ENCODE peak calls at places on chromosomes 7 and 10, in four cellular contexts. E, A, R and T are unnamed samples.

GRCh38 chr7:135837675-135838074 is 89.1 kb upstream of the FAM180A start:
- DNase-seq in E (no peak), A (no peak), R (no peak), T (no peak)

GRCh38 chr10:62390497-62391176 is 16.5 kb downstream of the ZNF365 start:
- DNase-seq in E (no peak), A (no peak), R (no peak), T (no peak)

GRCh38 chr7:84700563-84701370 is 486.1 kb downstream of the SEMA3D start:
- DNase-seq in E (no peak), A (no peak), R (no peak), T (no peak)

GRCh38 chr7:134703781-134704180 is 57.1 kb downstream of the BPGM start:
- DNase-seq in E (no peak), A (no peak), R (no peak), T (peak)

GRCh38 chr10:131231965-131232541 is 79.5 kb downstream of the TCERG1L start:
- DNase-seq in E (no peak), A (no peak), R (no peak), T (no peak)

GRCh38 chr10:102642553-102643345 is 1.5 kb upstream of the TRIM8 start:
- DNase-seq in E (peak), A (peak), R (peak), T (no peak)

GRCh38 chr7:156836443-156836842 is 56.5 kb downstream of the LMBR1 start:
- DNase-seq in E (no peak), A (no peak), R (no peak), T (no peak)

GRCh38 chr7:106058925-106059324 is 53.2 kb downstream of the SYPL1 start:
- DNase-seq in E (no peak), A (no peak), R (peak), T (no peak)

GRCh38 chr10:78475501-78475900 is 441.8 kb downstream of the RPS24 start:
- DNase-seq in E (no peak), A (no peak), R (no peak), T (no peak)

GRCh38 chr7:47651355-47652317 is 69.7 kb upstream of the TNS3 start:
- DNase-seq in E (no peak), A (peak), R (no peak), T (peak)

GRCh38 chr10:17736223-17736622 is 15.8 kb upstream of the TMEM236 start:
- DNase-seq in E (no peak), A (no peak), R (peak), T (no peak)

GRCh38 chr10:17733620-17734019 is 18.4 kb upstream of the TMEM236 start:
- DNase-seq in E (no peak), A (no peak), R (no peak), T (no peak)

GRCh38 chr10:17735166-17735941 is 16.6 kb upstream of the TMEM236 start:
- DNase-seq in E (no peak), A (peak), R (no peak), T (no peak)

GRCh38 chr10:17737021-17737965 is 14.7 kb upstream of the TMEM236 start:
- DNase-seq in E (no peak), A (peak), R (peak), T (peak)

DNA sequence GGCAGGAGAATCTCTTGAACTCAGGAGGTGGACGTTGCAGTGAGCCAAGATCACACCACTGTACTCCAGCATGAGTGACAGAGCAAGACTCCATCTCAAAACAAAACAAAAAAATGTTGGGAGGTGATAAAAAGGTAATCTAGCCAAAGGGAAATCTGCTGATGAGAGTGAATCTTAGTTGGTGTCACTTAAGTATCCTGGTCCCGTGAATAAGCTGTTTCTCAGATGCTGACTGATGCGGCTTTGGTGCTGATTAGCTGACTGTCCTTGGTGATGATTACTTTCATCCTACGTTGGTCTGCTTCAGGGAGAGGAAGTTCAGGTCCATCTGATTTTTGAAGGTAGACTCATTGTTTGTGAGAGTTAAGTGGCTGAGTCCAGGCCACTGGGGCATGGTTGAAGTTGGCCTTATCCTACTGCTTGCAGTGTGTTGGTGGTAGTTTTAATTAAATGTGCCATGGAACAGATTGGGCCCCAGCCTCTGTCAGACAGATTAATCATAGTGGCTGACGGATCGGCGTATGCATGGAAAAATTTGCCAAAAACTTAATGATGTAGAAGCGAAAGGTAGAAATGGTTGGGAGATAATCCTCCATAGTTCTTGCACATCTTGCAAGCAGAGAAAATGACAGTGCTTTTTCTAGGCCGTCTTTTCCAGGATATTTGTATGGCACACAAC is 17.4 kb upstream of the TMEM236 start:
- DNase-seq in E (no peak), A (no peak), R (no peak), T (no peak)
- H2AFZ ChIP-seq in E (no peak), A (no peak), R (no peak), T (no peak)

DNA sequence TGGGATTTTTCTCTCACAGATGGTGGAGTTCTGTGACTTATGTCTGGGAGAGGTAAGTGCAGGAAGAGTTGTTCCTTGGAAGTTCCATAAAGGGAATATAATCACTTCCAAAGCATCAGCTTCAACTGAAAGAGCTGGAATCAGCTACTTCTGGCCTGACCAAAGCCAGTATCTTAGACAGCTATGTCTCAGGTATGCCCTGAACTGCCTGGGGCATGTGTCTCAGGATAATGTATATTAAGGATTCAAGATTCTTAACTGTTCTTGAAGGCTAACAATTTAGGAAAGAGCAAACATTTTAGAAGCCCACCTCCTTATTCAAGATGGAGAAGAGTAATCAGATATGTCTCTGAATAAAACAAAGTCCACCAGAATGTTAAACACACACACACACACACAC is 12.4 kb upstream of the NOBOX start:
- DNase-seq in E (no peak), A (no peak), R (no peak), T (no peak)
- H2AFZ ChIP-seq in E (no peak), A (no peak), R (no peak), T (no peak)

GRCh38 chr10:85643171-85643838 is 723.3 kb downstream of the GRID1 start:
- DNase-seq in E (no peak), A (no peak), R (no peak), T (no peak)
- H2AFZ ChIP-seq in E (no peak), A (peak), R (no peak), T (no peak)

GRCh38 chr10:6811153-6811552 is 231.1 kb upstream of the PRKCQ start:
- DNase-seq in E (no peak), A (no peak), R (no peak), T (no peak)

GRCh38 chr10:6819301-6819700 is 239.2 kb upstream of the PRKCQ start:
- DNase-seq in E (no peak), A (no peak), R (no peak), T (no peak)

GRCh38 chr10:6813876-6814275 is 233.8 kb upstream of the PRKCQ start:
- DNase-seq in E (no peak), A (no peak), R (no peak), T (no peak)

GRCh38 chr10:6815346-6815745 is 235.3 kb upstream of the PRKCQ start:
- DNase-seq in E (no peak), A (no peak), R (no peak), T (no peak)
- H2AFZ ChIP-seq in E (no peak), A (no peak), R (no peak), T (no peak)

DNA sequence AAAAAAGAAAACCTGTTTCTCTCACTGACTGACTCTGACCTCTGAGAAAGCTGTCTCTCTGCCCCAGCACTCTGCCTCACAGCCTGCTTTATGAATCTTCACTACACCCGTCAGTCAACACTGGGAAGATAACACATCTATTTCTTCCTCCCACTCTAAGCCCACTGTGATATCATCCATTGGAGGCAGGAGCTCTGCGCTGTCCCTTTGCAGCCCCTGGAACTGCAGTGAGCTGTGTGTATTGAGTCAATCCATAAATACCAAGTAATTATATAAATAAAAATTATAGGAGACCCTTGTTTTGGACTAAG is 17.2 kb upstream of the FXYD4 start:
- DNase-seq in E (no peak), A (no peak), R (no peak), T (no peak)
- H2AFZ ChIP-seq in E (no peak), A (no peak), R (no peak), T (no peak)

DNA sequence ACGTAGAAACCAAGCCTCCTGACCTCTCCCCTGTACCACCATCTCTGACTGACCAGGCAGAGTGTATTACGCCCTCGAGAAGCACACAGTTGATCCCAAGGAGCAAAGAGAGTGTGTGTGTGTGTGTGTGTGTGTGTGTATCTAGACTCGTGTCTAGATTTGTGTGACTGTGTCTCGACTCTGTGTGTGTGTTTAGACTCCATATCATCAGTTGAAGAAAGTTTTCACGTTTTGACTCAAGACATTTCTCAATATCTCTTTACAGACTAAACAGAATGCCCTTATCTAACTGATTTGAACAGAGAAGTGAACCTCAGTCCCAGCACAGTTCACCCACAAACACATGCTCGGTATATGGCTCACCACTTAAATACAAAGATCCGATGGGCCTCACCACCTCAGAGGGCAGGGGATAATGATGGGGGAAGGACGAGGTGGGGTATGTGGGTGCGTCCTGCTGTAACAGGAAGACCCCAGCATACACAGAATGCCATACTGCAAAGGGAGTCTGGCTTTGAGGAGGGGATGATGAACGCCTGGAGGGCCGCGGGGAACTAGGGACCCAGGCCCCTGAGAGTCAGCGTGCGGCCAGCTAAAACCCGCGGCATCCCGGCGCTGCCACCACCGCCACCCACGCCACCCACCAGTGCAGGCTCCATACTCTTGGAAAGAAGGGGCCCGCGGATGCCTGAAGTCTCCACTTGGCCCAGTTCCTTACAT is 780 bp downstream of the ALDH18A1 start:
- DNase-seq in E (no peak), A (peak), R (peak), T (peak)
- H2AFZ ChIP-seq in E (no peak), A (peak), R (peak), T (peak)